ENCODE peak calls at places on chromosomes 1 and 21, in six cellular contexts. U is T-helper 1 cell, E is HEK293T, L is nephron progenitor cell, T is kidney, N is NCI-H510A treated with DMSO at 0.1 percent for 48 hours. Y is an unnamed sample.

GRCh38 chr21:8992731-8993174 is 1528.6 kb upstream of the TPTE start:
- DNase-seq in U (no peak), E (peak; percentile 31), L (no peak), T (no peak), N (peak; percentile 58), Y (peak; percentile 78)

GRCh38 chr1:227793948-227794812 is 21.3 kb upstream of the PRSS38 start:
- DNase-seq in U (no peak), E (peak; percentile 23), L (peak; percentile 68), T (peak; percentile 73), N (no peak), Y (no peak)

GRCh38 chr1:54287176-54287650 is 87.2 kb downstream of the MRPL37 start:
- DNase-seq in U (no peak), E (peak; percentile 61), L (peak; percentile 17), T (peak; percentile 97), N (peak; percentile 44), Y (no peak)

GRCh38 chr1:17886838-17887441 is 131.8 kb downstream of the ACTL8 start:
- DNase-seq in U (no peak), E (no peak), L (no peak), T (no peak), N (no peak), Y (no peak)

GRCh38 chr1:111666828-111667227 is 47.2 kb downstream of the RAP1A start:
- DNase-seq in U (no peak), E (no peak), L (no peak), T (no peak), N (no peak), Y (no peak)

GRCh38 chr21:45282283-45283018 is 5.2 kb downstream of the POFUT2 start:
- DNase-seq in U (no peak), E (no peak), L (no peak), T (peak; percentile 64), N (no peak), Y (no peak)

GRCh38 chr1:115428262-115428661 is 90.2 kb upstream of the NGF start:
- DNase-seq in U (no peak), E (no peak), L (no peak), T (no peak), N (no peak), Y (no peak)

GRCh38 chr1:63524166-63524565 is 841 bp downstream of the EFCAB7 start:
- DNase-seq in U (no peak), E (no peak), L (no peak), T (no peak), N (no peak), Y (no peak)

GRCh38 chr1:197683895-197684553 is 91.3 kb downstream of the DENND1B start:
- DNase-seq in U (no peak), E (peak; percentile 21), L (no peak), T (no peak), N (no peak), Y (no peak)

GRCh38 chr1:17355898-17356297 is 16.1 kb upstream of the PADI6 start:
- DNase-seq in U (no peak), E (no peak), L (no peak), T (no peak), N (no peak), Y (no peak)

GRCh38 chr1:85316324-85316723 is 39.9 kb upstream of the BCL10 start:
- DNase-seq in U (no peak), E (no peak), L (no peak), T (no peak), N (no peak), Y (no peak)

GRCh38 chr1:214514819-214515383 is 36.5 kb downstream of the PTPN14 start:
- DNase-seq in U (no peak), E (peak; percentile 45), L (peak; percentile 30), T (no peak), N (no peak), Y (no peak)

GRCh38 chr1:208203127-208203847 is 40.9 kb downstream of the PLXNA2 start:
- DNase-seq in U (no peak), E (no peak), L (no peak), T (no peak), N (peak; percentile 83), Y (peak; percentile 87)

GRCh38 chr21:35020902-35021301 is 28.2 kb downstream of the RUNX1 start:
- DNase-seq in U (no peak), E (no peak), L (no peak), T (no peak), N (no peak), Y (no peak)

GRCh38 chr1:29482991-29483390 is 246.7 kb downstream of the PTPRU start:
- DNase-seq in U (no peak), E (no peak), L (no peak), T (no peak), N (no peak), Y (no peak)

GRCh38 chr1:51210055-51210454 is 26.0 kb upstream of the RNF11 start:
- DNase-seq in U (no peak), E (no peak), L (no peak), T (no peak), N (no peak), Y (no peak)

GRCh38 chr1:16267690-16268180 is 30.8 kb upstream of the CPLANE2 start:
- DNase-seq in U (no peak), E (no peak), L (no peak), T (no peak), N (no peak), Y (no peak)

GRCh38 chr1:21050031-21050430 is 126.7 kb downstream of the EIF4G3 start:
- DNase-seq in U (no peak), E (no peak), L (no peak), T (no peak), N (no peak), Y (no peak)

GRCh38 chr1:166915941-166916340 is 39.9 kb upstream of the TADA1 start:
- DNase-seq in U (no peak), E (peak; percentile 21), L (no peak), T (no peak), N (no peak), Y (no peak)

GRCh38 chr21:45607922-45608295 is 35.6 kb upstream of the PCBP3 start:
- DNase-seq in U (no peak), E (no peak), L (no peak), T (peak; percentile 31), N (no peak), Y (no peak)

GRCh38 chr1:215845224-215845902 is 278.3 kb downstream of the KCTD3 start:
- DNase-seq in U (no peak), E (no peak), L (no peak), T (no peak), N (no peak), Y (no peak)

GRCh38 chr1:183331095-183331742 is 87.0 kb downstream of the NMNAT2 start:
- DNase-seq in U (no peak), E (peak; percentile 42), L (peak; percentile 56), T (no peak), N (peak; percentile 18), Y (no peak)

GRCh38 chr1:232669981-232670763 is 40.2 kb upstream of the SIPA1L2 start:
- DNase-seq in U (no peak), E (peak; percentile 64), L (no peak), T (no peak), N (peak; percentile 87), Y (no peak)

GRCh38 chr21:15682182-15682895 is 47.4 kb upstream of the USP25 start:
- DNase-seq in U (no peak), E (no peak), L (no peak), T (no peak), N (no peak), Y (no peak)

GRCh38 chr1:1411626-1412025 is 4.5 kb upstream of the MRPL20 start:
- DNase-seq in U (no peak), E (no peak), L (no peak), T (peak; percentile 57), N (no peak), Y (no peak)

GRCh38 chr1:202189919-202190715 is 3.5 kb upstream of the LGR6 start:
- DNase-seq in U (no peak), E (no peak), L (no peak), T (no peak), N (no peak), Y (no peak)

GRCh38 chr1:201828451-201828819 is 522 bp upstream of the IPO9 start:
- DNase-seq in U (no peak), E (no peak), L (no peak), T (no peak), N (peak; percentile 43), Y (no peak)

GRCh38 chr1:150789396-150789795 is 18.7 kb downstream of the CTSK start:
- DNase-seq in U (no peak), E (no peak), L (no peak), T (no peak), N (no peak), Y (no peak)